ENCODE peak calls at places on chromosomes 16 and 17, in seven cellular contexts. G is IMR-90, U is mammary epithelial cell, X is neural progenitor cell, W is H9, O is keratinocyte, A is fibroblast of lung. I is an unnamed sample.

GRCh38 chr17:70138309-70138865 is 30.9 kb upstream of the KCNJ2 start:
- DNase-seq in G (no peak), U (no peak), X (no peak), W (no peak), O (no peak), A (no peak), I (no peak)

GRCh38 chr17:1179112-1179634 is 608 bp downstream of the ABR start:
- DNase-seq in G (no peak), U (no peak), X (peak), W (no peak), O (no peak), A (no peak), I (no peak)

GRCh38 chr16:57185446-57185944 is 344 bp downstream of the PSME3IP1 start:
- DNase-seq in G (peak), U (peak), X (peak), W (no peak), O (no peak), A (peak), I (peak)

GRCh38 chr16:51755039-51755501 is 604.0 kb upstream of the SALL1 start:
- DNase-seq in G (no peak), U (peak), X (peak), W (no peak), O (no peak), A (no peak), I (no peak)

GRCh38 chr17:4553669-4554068 is 1.5 kb downstream of the MYBBP1A start:
- DNase-seq in G (no peak), U (no peak), X (no peak), W (no peak), O (no peak), A (no peak), I (no peak)

GRCh38 chr16:54488729-54489128 is 202.1 kb upstream of the IRX3 start:
- DNase-seq in G (no peak), U (no peak), X (no peak), W (no peak), O (no peak), A (no peak), I (no peak)

GRCh38 chr16:66605177-66605999 is 884 bp downstream of the CMTM3 start:
- DNase-seq in G (peak), U (peak), X (peak), W (peak), O (no peak), A (peak), I (peak)

GRCh38 chr16:29891525-29892457 is 7.6 kb downstream of the SEZ6L2 start:
- DNase-seq in G (no peak), U (no peak), X (no peak), W (no peak), O (no peak), A (no peak), I (no peak)

GRCh38 chr17:28033972-28034714 is 8.3 kb upstream of the NLK start:
- DNase-seq in G (peak), U (peak), X (no peak), W (no peak), O (peak), A (peak), I (no peak)

GRCh38 chr16:66459878-66460277 is 32.8 kb downstream of the BEAN1 start:
- DNase-seq in G (no peak), U (no peak), X (peak), W (peak), O (no peak), A (no peak), I (no peak)

GRCh38 chr17:7897773-7898172 is 9.2 kb downstream of the CHD3 start:
- DNase-seq in G (peak), U (peak), X (no peak), W (peak), O (no peak), A (peak), I (no peak)

GRCh38 chr17:413706-414440 is 61.3 kb upstream of the RPH3AL start:
- DNase-seq in G (no peak), U (no peak), X (no peak), W (no peak), O (no peak), A (no peak), I (no peak)

GRCh38 chr17:48576479-48577309 is 1.5 kb downstream of the HOXB4 start:
- DNase-seq in G (peak), U (peak), X (peak), W (no peak), O (no peak), A (no peak), I (no peak)

GRCh38 chr16:83746611-83747010 is 61.2 kb upstream of the HSBP1 start:
- DNase-seq in G (no peak), U (no peak), X (no peak), W (no peak), O (no peak), A (no peak), I (no peak)

GRCh38 chr16:78210305-78210704 is 110.9 kb downstream of the WWOX start:
- DNase-seq in G (peak), U (peak), X (peak), W (no peak), O (peak), A (peak), I (no peak)

GRCh38 chr16:1028056-1028455 is 44.5 kb upstream of the SSTR5 start:
- DNase-seq in G (no peak), U (no peak), X (no peak), W (no peak), O (no peak), A (no peak), I (no peak)

GRCh38 chr16:85327731-85328664 is 215.7 kb upstream of the CIBAR2 start:
- DNase-seq in G (no peak), U (no peak), X (peak), W (peak), O (no peak), A (no peak), I (no peak)

GRCh38 chr16:4085405-4085970 is 30.8 kb downstream of the ADCY9 start:
- DNase-seq in G (no peak), U (no peak), X (no peak), W (no peak), O (peak), A (no peak), I (no peak)

GRCh38 chr16:21023509-21024202 is 123.1 kb downstream of the LYRM1 start:
- DNase-seq in G (no peak), U (no peak), X (no peak), W (no peak), O (no peak), A (no peak), I (peak)

GRCh38 chr17:66691644-66692500 is 143.0 kb upstream of the CACNG5 start:
- DNase-seq in G (peak), U (no peak), X (no peak), W (peak), O (no peak), A (peak), I (peak)

GRCh38 chr16:81693047-81693446 is 86.0 kb upstream of the PLCG2 start:
- DNase-seq in G (peak), U (no peak), X (peak), W (no peak), O (no peak), A (peak), I (no peak)

GRCh38 chr17:32810690-32811089 is 66.2 kb downstream of the MYO1D start:
- DNase-seq in G (no peak), U (no peak), X (no peak), W (no peak), O (no peak), A (no peak), I (no peak)

GRCh38 chr17:41666708-41667279 is 21.9 kb upstream of the EIF1 start:
- DNase-seq in G (peak), U (peak), X (peak), W (peak), O (no peak), A (peak), I (peak)

GRCh38 chr17:73101031-73101430 is 8.5 kb upstream of the SLC39A11 start:
- DNase-seq in G (no peak), U (no peak), X (no peak), W (no peak), O (no peak), A (no peak), I (no peak)

GRCh38 chr16:4339909-4340308 is 11.2 kb downstream of the PAM16 start:
- DNase-seq in G (peak), U (no peak), X (no peak), W (no peak), O (no peak), A (peak), I (no peak)

DNA sequence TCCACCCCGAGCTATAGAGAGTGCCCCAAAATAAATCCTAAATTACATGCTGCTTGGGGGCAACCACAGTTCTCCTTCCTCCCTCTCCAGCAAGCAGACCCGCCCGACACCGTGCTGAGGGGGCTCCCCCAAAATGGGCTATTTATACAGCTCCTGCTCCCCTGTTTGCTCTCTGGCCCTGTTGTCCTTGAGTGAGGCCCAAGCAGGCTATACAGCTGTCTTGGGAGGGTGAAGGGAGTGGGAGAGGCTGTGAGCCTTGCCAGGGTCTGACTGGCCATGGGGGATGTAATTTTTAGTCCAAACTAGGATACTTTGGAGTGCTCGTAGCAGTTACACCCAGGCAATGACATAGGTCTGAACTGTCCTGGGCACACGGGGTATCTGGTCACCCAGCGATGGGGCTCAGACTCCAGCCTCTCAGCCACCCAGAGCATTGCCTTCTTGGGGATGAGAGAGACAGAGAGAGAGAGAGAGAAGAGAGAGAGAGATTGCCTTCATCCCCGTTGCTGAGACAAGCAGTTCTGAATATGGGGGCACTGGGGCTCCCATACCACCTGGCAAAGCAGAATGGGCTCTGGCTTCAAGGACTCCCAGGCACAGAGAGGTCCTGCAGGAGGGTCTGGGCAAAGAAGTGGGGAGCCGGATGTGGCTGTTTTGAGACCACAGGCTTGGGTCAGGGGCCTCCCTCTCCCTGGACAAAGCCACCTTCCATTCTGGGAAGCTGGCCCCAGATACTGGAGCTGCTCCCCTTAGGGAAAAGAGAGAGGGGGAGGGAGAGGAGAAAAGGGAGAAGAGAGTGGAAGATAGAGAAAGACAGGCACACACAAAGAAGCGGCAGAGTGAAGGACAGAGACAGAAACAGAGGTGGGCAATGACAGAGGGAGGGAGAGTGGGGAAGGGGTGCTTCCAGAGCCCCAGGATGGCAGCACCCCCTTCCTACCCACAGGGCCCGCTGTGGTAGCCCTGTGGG is 10.7 kb upstream of the TMEM92 start:
- DNase-seq in G (no peak), U (no peak), X (no peak), W (peak), O (no peak), A (no peak), I (no peak)
- TF ChIP-seq CTCF in G (no peak), U (no peak), X (no peak), W (no peak), O (no peak), A (no peak), I (no peak)

DNA sequence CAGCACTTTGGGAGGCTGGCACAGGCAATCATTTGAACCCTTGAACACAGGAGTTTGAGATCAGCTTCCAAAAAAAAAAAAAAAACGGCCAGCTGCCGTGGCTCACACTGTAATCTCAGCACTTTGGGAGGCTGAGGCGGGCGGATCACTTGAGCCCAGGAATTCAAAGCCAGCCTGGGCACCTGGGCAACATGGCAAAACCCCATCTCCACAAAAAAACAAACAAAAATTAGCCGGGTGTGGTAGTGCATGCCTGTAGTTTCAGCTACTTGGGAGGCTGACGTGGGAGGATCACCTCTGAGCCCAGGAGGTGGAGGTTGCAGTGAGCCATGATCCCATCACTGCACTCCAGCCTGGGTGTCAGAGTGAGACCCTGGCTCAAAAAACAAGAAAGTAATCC is 39.0 kb downstream of the GRB2 start:
- DNase-seq in G (no peak), U (no peak), X (no peak), W (no peak), O (no peak), A (no peak), I (no peak)
- H3K9ac ChIP-seq in G (no peak), U (no peak), X (no peak), W (no peak), O (no peak), A (no peak), I (no peak)

GRCh38 chr16:20004931-20005330 is 68.8 kb downstream of the GPR139 start:
- DNase-seq in G (no peak), U (no peak), X (peak), W (peak), O (no peak), A (no peak), I (no peak)
- TF ChIP-seq CTCF in G (no peak), U (no peak), X (peak), W (peak), O (no peak), A (no peak), I (no peak)

GRCh38 chr16:88809676-88810165 is 2.0 kb downstream of the APRT start:
- DNase-seq in G (no peak), U (no peak), X (no peak), W (peak), O (no peak), A (no peak), I (no peak)
- H3K9ac ChIP-seq in G (no peak), U (no peak), X (no peak), W (no peak), O (no peak), A (no peak), I (peak)

GRCh38 chr17:82863941-82864720 is 24.3 kb upstream of the ZNF750 start:
- DNase-seq in G (peak), U (peak), X (no peak), W (no peak), O (no peak), A (peak), I (no peak)
- TF ChIP-seq CTCF in G (no peak), U (no peak), X (no peak), W (no peak), O (no peak), A (no peak), I (no peak)

GRCh38 chr16:68366062-68366461 is 55.2 kb downstream of the PRMT7 start:
- DNase-seq in G (no peak), U (no peak), X (no peak), W (no peak), O (no peak), A (no peak), I (no peak)

GRCh38 chr16:68363847-68364600 is 53.2 kb downstream of the PRMT7 start:
- DNase-seq in G (peak), U (no peak), X (no peak), W (no peak), O (no peak), A (peak), I (no peak)

GRCh38 chr16:68365167-68365817 is 54.5 kb downstream of the PRMT7 start:
- DNase-seq in G (no peak), U (no peak), X (no peak), W (no peak), O (no peak), A (no peak), I (no peak)

GRCh38 chr16:68362952-68363846 is 52.4 kb downstream of the PRMT7 start:
- DNase-seq in G (no peak), U (no peak), X (no peak), W (no peak), O (no peak), A (no peak), I (no peak)

GRCh38 chr16:68364601-68364998 is 53.8 kb downstream of the PRMT7 start:
- DNase-seq in G (peak), U (no peak), X (no peak), W (peak), O (no peak), A (no peak), I (no peak)
- H3K9ac ChIP-seq in G (no peak), U (no peak), X (no peak), W (no peak), O (no peak), A (no peak), I (no peak)

DNA sequence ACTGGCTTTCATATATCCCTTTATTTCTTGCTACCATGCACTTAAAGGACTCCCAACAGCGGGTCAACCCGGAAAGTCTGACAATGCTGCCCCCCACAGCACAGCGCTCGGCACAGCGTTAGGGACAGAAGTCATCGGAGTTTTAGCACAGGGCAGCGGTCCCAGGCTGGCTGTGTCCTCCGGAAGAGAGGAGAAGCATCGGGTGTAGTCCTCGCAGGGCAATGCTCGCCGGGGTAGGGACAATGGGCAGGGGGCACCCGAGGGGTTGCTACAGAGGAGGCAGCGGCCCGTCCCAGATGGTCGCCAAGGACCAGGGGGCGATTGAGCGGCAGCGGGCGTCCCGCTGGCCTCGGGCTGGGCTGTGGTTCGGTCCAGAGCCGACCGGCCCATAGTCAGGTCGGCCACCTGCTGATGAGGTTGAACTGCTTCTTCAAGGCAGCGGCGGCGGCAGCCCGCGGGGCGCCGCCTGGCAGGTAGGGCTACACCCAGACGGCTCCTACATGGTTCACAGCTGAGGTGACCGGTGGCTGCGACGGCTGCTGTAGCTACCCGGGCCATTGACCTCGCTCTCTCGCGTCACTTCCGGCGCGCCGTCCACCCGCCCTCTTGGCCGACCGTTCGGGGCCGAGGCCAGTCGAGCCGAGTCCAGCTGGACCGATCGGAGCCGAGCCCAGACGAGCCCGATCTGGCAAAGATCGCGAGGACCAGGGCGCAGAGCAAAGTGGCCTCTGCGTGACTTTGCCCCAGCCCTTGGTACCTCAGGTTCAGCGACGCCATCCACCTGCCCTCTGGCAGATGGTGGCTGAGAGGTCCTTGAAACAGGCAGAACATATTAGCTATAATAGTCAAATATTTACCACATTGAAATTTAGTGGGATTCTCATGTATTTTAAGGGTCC is 4.7 kb upstream of the LCMT1 start:
- DNase-seq in G (peak), U (peak), X (peak), W (peak), O (no peak), A (peak), I (peak)
- TF ChIP-seq CTCF in G (peak), U (no peak), X (peak), W (peak), O (peak), A (peak), I (no peak)

GRCh38 chr16:28477311-28477920 is 5.3 kb upstream of the NPIPB7 start:
- DNase-seq in G (no peak), U (no peak), X (no peak), W (no peak), O (no peak), A (no peak), I (peak)

GRCh38 chr16:28473714-28474265 is 1.7 kb upstream of the NPIPB7 start:
- DNase-seq in G (no peak), U (no peak), X (no peak), W (no peak), O (no peak), A (no peak), I (peak)

GRCh38 chr16:28478511-28479180 is 6.5 kb upstream of the NPIPB7 start:
- DNase-seq in G (no peak), U (no peak), X (no peak), W (no peak), O (no peak), A (no peak), I (peak)

DNA sequence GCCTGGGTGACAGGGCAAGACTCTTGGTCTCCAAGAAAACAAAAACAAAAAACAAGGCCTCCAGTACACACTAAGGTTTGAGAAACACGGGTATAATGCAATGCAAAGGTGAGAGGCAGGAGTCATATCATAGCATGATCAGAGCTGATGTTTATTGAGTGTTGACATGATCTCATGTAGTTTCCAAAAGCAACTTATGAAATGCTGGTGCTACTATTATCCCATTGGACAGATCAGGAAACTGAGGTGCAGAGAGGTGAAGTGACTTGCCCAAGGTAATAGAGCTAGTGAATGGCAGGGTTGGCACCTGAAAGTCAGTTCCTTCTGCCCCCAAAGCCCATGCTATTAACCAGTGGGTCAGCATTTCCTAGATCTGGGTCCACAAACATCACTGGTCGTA is 3.1 kb upstream of the NPIPB7 start:
- DNase-seq in G (no peak), U (no peak), X (no peak), W (no peak), O (no peak), A (no peak), I (peak)
- H3K9ac ChIP-seq in G (no peak), U (no peak), X (no peak), W (no peak), O (no peak), A (no peak), I (no peak)

GRCh38 chr16:73743665-73744496 is 552.7 kb upstream of the PSMD7 start:
- DNase-seq in G (no peak), U (no peak), X (peak), W (peak), O (no peak), A (peak), I (peak)
- TF ChIP-seq CTCF in G (no peak), U (no peak), X (peak), W (peak), O (no peak), A (peak), I (no peak)

GRCh38 chr17:76447931-76448652 is 4.9 kb downstream of the UBE2O start:
- DNase-seq in G (peak), U (peak), X (no peak), W (no peak), O (no peak), A (no peak), I (no peak)
- H3K9ac ChIP-seq in G (no peak), U (no peak), X (no peak), W (no peak), O (no peak), A (no peak), I (no peak)

I was measured in colonic mucosa.